ENCODE peak calls at places on chromosome 2, in six cellular contexts. G, C, Z, X, Q and I are unnamed samples.

GRCh38 chr2:45643543-45644542 is 7.6 kb upstream of the PRKCE start:
- DNase-seq in G (peak), C (peak), Z (peak), X (peak), Q (peak), I (peak)

GRCh38 chr2:43754180-43754579 is 19.7 kb upstream of the DYNC2LI1 start:
- DNase-seq in G (no peak), C (no peak), Z (no peak), X (no peak), Q (no peak), I (no peak)

GRCh38 chr2:189492451-189492850 is 51.2 kb downstream of the WDR75 start:
- DNase-seq in G (no peak), C (no peak), Z (no peak), X (no peak), Q (no peak), I (no peak)

GRCh38 chr2:53865264-53865663 is 5.5 kb upstream of the GPR75 start:
- DNase-seq in G (no peak), C (no peak), Z (no peak), X (no peak), Q (no peak), I (no peak)

GRCh38 chr2:206856474-206856873 is 82.8 kb upstream of the CPO start:
- DNase-seq in G (no peak), C (no peak), Z (no peak), X (no peak), Q (no peak), I (no peak)

GRCh38 chr2:217683096-217683870 is 319.5 kb downstream of the TNS1 start:
- DNase-seq in G (peak), C (no peak), Z (no peak), X (no peak), Q (no peak), I (no peak)

GRCh38 chr2:109126501-109126860 is 2.5 kb upstream of the SH3RF3 start:
- DNase-seq in G (no peak), C (no peak), Z (no peak), X (no peak), Q (no peak), I (no peak)

GRCh38 chr2:173355132-173355865 is 627 bp downstream of the CDCA7 start:
- DNase-seq in G (peak), C (peak), Z (peak), X (no peak), Q (no peak), I (peak)

GRCh38 chr2:5365871-5366461 is 326.2 kb upstream of the SOX11 start:
- DNase-seq in G (peak), C (peak), Z (peak), X (no peak), Q (peak), I (no peak)

GRCh38 chr2:12005886-12006681 is 259.7 kb downstream of the LPIN1 start:
- DNase-seq in G (peak), C (peak), Z (no peak), X (peak), Q (no peak), I (no peak)

GRCh38 chr2:79660552-79660951 is 147.7 kb downstream of the CTNNA2 start:
- DNase-seq in G (no peak), C (no peak), Z (no peak), X (no peak), Q (no peak), I (no peak)

GRCh38 chr2:151614159-151614558 is 120.1 kb downstream of the NEB start:
- DNase-seq in G (no peak), C (no peak), Z (no peak), X (no peak), Q (no peak), I (no peak)

GRCh38 chr2:16394072-16394985 is 271.3 kb downstream of the CYRIA start:
- DNase-seq in G (no peak), C (no peak), Z (no peak), X (no peak), Q (no peak), I (no peak)

GRCh38 chr2:226607379-226607778 is 192.2 kb downstream of the IRS1 start:
- DNase-seq in G (no peak), C (no peak), Z (no peak), X (no peak), Q (no peak), I (no peak)

GRCh38 chr2:30145826-30146336 is 926 bp upstream of the YPEL5 start:
- DNase-seq in G (no peak), C (no peak), Z (no peak), X (no peak), Q (no peak), I (no peak)

DNA sequence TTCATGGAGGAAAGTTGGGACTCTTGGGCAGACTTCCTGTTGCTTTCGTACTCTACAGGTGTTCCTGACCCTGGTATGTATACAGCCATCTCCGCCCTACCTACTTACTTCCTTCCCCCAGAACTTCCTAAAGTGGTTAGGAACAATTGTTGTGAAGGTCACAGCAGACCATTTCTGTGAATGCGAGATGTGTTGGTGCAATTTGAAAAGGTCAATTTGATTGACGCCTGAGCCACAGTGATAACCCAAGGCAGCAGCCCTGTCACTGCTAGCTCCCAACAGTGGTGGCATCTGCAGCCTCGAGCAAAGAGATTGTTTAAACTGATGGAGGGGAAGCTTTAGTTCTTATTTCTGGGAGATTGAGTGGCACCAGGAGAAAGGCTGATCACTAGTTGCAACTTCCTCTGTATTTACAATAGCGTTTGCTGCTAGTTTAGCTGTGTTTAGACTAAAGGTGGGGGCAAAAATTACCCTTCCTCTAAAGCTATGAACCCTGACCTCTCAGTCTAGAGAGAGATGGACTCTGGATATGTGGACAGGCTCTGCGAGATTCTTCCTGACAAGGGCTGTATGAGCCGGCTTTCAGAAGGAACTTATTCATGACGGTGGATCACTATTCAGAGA is 78.3 kb upstream of the MAP4K3 start:
- DNase-seq in G (no peak), C (no peak), Z (peak), X (no peak), Q (no peak), I (no peak)
- H3K27ac ChIP-seq in G (no peak), C (no peak), Z (no peak), X (no peak), Q (no peak), I (peak)

GRCh38 chr2:41806286-41806685 is 241.5 kb upstream of the PKDCC start:
- DNase-seq in G (no peak), C (no peak), Z (no peak), X (no peak), Q (no peak), I (no peak)
- TF ChIP-seq CTCF in G (no peak), C (no peak), Z (no peak), X (peak), Q (no peak), I (no peak)

GRCh38 chr2:169656164-169656563 is 38.0 kb downstream of the CFAP210 start:
- DNase-seq in G (no peak), C (no peak), Z (no peak), X (no peak), Q (no peak), I (no peak)
- TF ChIP-seq POLR2A in G (no peak), C (no peak), Z (no peak), X (no peak), Q (no peak), I (no peak)

GRCh38 chr2:28678944-28679343 is 72.7 kb upstream of the PPP1CB start:
- DNase-seq in G (no peak), C (no peak), Z (no peak), X (no peak), Q (no peak), I (no peak)

GRCh38 chr2:28680657-28681056 is 71.0 kb upstream of the PPP1CB start:
- DNase-seq in G (no peak), C (no peak), Z (no peak), X (no peak), Q (no peak), I (no peak)

GRCh38 chr2:28681216-28681981 is 70.2 kb upstream of the PPP1CB start:
- DNase-seq in G (peak), C (no peak), Z (no peak), X (peak), Q (no peak), I (no peak)

GRCh38 chr2:28676153-28676835 is 75.3 kb upstream of the PPP1CB start:
- DNase-seq in G (no peak), C (no peak), Z (no peak), X (no peak), Q (no peak), I (no peak)

DNA sequence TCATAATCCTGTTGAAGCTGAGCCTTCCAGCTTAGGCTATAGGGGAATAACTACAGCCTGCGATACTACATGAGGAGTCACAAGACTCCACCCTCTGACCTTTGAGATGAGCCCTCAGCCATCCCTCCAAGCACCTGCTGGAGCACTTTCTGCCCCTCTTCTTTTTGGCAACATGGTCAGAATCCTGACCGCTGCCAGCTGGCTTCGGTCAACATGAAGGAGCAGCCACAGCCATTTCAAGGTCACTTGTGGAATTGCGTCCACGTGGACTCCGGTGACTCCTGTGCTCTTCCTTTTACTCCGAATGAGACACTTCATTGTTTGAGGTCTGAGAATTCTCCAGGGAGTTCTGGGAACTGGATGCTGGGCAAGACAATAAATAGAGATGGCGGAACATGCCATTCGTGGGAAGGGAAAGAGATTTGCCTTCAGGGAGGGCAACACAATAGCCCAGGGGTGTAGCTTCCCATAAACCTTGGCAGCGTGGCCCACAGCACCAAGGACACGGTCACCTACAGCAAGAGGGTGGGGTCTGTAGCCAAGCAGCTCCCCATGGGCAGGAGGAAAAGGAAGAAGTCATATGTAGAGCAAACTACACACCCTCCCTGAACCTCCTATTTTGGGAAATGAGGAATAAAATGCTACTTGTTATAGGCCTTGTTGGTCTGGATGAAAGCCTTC is 73.3 kb upstream of the PPP1CB start:
- DNase-seq in G (no peak), C (peak), Z (no peak), X (no peak), Q (no peak), I (no peak)
- H3K27ac ChIP-seq in G (no peak), C (no peak), Z (no peak), X (no peak), Q (peak), I (no peak)

DNA sequence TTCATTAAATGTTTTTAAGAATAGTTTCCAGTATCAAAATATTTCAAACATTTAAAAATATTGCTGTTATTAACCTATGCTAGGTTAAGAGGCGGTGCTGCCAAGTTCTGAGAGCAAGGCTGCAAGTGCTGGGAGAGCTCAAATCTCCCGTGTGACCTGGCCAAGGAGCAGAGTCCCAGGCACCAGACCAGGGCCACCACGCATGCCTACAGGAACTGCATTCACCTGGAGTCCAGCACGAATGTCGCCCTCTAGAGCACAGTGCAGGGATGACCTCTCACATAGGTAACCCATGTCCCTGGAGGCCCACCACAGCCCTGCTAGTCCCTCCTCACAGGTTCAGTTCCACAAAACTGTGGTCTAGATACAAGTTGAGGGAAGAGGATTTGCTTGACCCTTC is 120.4 kb upstream of the POU3F3 start:
- DNase-seq in G (no peak), C (no peak), Z (peak), X (no peak), Q (no peak), I (no peak)
- TF ChIP-seq CTCF in G (no peak), C (no peak), Z (peak), X (peak), Q (no peak), I (no peak)

GRCh38 chr2:159795781-159796667 is 2.0 kb downstream of the CD302 start:
- DNase-seq in G (no peak), C (no peak), Z (no peak), X (no peak), Q (no peak), I (no peak)

GRCh38 chr2:159798376-159798724 is 342 bp upstream of the CD302 start:
- DNase-seq in G (no peak), C (no peak), Z (no peak), X (no peak), Q (no peak), I (no peak)

GRCh38 chr2:159799833-159800232 is 1.8 kb upstream of the CD302 start:
- DNase-seq in G (no peak), C (no peak), Z (no peak), X (no peak), Q (no peak), I (no peak)

GRCh38 chr2:159801925-159802324 is 3.9 kb upstream of the CD302 start:
- DNase-seq in G (no peak), C (no peak), Z (no peak), X (no peak), Q (no peak), I (no peak)

DNA sequence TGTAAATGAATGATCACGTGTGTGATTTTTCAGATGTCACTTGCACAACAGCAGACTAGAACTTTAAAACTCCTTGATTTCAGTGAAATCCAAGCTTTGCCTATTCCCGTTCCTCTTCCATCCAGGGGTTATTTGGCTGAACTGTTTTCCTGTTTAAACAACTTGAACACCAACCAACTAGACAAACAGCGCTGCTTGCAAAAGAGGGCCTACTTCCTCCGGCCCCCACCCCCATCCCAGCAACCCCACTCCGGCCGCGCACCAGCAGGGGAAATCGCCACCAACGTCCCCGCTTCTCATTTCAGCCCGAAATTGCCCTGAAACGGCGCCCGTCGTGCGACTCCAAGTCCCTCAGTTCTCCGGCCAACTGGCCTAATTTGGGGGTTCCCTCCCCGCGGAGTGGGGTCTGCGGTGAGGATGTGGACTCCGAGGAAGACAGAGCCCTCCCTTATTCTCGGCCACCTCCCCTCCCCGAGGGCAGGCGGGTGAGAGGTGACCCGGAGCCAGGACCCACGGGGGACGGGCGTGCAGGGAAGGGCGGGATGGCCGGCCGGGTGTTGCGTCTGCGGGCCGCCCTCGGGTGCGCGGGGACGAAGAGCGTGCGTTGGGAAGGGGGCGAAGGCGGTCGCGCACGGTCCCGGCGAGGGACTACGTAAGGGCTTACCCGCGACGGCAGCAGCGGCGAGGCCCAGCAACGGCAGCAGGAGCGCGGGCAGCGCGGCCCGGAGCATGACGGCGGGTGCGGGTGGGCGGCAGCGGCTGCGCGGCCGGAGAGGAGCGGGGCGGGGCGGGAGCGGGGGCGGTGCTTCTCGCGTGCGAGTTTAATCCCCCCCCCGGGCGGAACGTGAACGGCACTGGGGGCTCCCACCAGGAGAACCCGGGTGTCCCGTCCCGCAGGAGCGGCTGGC is at the start of gene CD302:
- DNase-seq in G (peak), C (peak), Z (peak), X (no peak), Q (peak), I (peak)
- TF ChIP-seq POLR2A in G (peak), C (peak), Z (no peak), X (no peak), Q (no peak), I (no peak)